ENCODE peak calls at places on chromosomes 13 and 19, in seven cellular contexts. E, G, L, K, C, H and D are unnamed samples.

GRCh38 chr13:43042410-43042921 is 19.1 kb downstream of the DNAJC15 start:
- DNase-seq in E (no peak), G (no peak), L (no peak), K (no peak), C (no peak), H (no peak), D (no peak)

GRCh38 chr19:55530996-55531395 is 5.9 kb downstream of the SBK2 start:
- DNase-seq in E (no peak), G (no peak), L (no peak), K (no peak), C (no peak), H (no peak), D (no peak)

GRCh38 chr19:53870485-53870844 is 2.8 kb downstream of the MYADM start:
- DNase-seq in E (no peak), G (no peak), L (no peak), K (no peak), C (no peak), H (peak; percentile 65), D (peak; percentile 39)

GRCh38 chr13:93244141-93244917 is 17.7 kb downstream of the GPC6 start:
- DNase-seq in E (peak; percentile 55), G (no peak), L (peak; percentile 66), K (no peak), C (no peak), H (no peak), D (no peak)

GRCh38 chr13:19791953-19792537 is 9.3 kb upstream of the PSPC1 start:
- DNase-seq in E (no peak), G (no peak), L (no peak), K (no peak), C (no peak), H (no peak), D (no peak)

GRCh38 chr13:42405665-42406390 is 133.9 kb downstream of the AKAP11 start:
- DNase-seq in E (peak; percentile 76), G (no peak), L (peak; percentile 65), K (no peak), C (peak; percentile 52), H (no peak), D (no peak)

GRCh38 chr19:13876834-13877233 is at the start of gene NANOS3:
- DNase-seq in E (no peak), G (no peak), L (no peak), K (no peak), C (no peak), H (no peak), D (no peak)

GRCh38 chr13:111115841-111116500 is 861 bp downstream of the ARHGEF7 start:
- DNase-seq in E (peak; percentile 56), G (no peak), L (peak; percentile 71), K (no peak), C (no peak), H (no peak), D (no peak)

GRCh38 chr19:49672131-49672919 is 4.7 kb upstream of the PRMT1 start:
- DNase-seq in E (peak; percentile 75), G (no peak), L (peak; percentile 63), K (peak; percentile 70), C (peak; percentile 70), H (peak; percentile 93), D (no peak)

GRCh38 chr13:24627090-24627714 is 53.0 kb upstream of the ATP12A start:
- DNase-seq in E (peak; percentile 28), G (no peak), L (no peak), K (no peak), C (no peak), H (peak; percentile 28), D (no peak)

GRCh38 chr13:32309812-32310706 is 5.1 kb downstream of the ZAR1L start:
- DNase-seq in E (peak; percentile 70), G (no peak), L (peak; percentile 76), K (peak; percentile 46), C (no peak), H (peak; percentile 67), D (no peak)

GRCh38 chr19:47587295-47587694 is 14.3 kb upstream of the ZNF541 start:
- DNase-seq in E (peak; percentile 75), G (no peak), L (no peak), K (no peak), C (no peak), H (no peak), D (no peak)